ENCODE peak calls at places on chromosome 7, in four cellular contexts. P is A549, F is GM23338, J is GM12878. Z is an unnamed sample.

GRCh38 chr7:4794591-4795350 is 19.3 kb downstream of the AP5Z1 start:
- DNase-seq in P (no peak), F (no peak), J (no peak), Z (no peak)

GRCh38 chr7:4851459-4852422 is 10.1 kb downstream of the PAPOLB start:
- DNase-seq in P (no peak), F (no peak), J (no peak), Z (no peak)

GRCh38 chr7:121019018-121019417 is 30.5 kb downstream of the CPED1 start:
- DNase-seq in P (no peak), F (no peak), J (no peak), Z (no peak)

GRCh38 chr7:80018941-80019808 is 115.5 kb upstream of the GNAI1 start:
- DNase-seq in P (peak; percentile 54), F (peak; percentile 81), J (no peak), Z (peak; percentile 47)

GRCh38 chr7:152145853-152146466 is 120.5 kb downstream of the GALNT11 start:
- DNase-seq in P (peak; percentile 32), F (peak; percentile 66), J (no peak), Z (peak; percentile 67)

GRCh38 chr7:83614112-83614511 is 34.8 kb downstream of the SEMA3E start:
- DNase-seq in P (no peak), F (no peak), J (no peak), Z (no peak)

GRCh38 chr7:106126170-106126938 is 14.2 kb upstream of the SYPL1 start:
- DNase-seq in P (no peak), F (no peak), J (no peak), Z (peak; percentile 54)

GRCh38 chr7:55571534-55572377 is 546 bp downstream of the VOPP1 start:
- DNase-seq in P (peak; percentile 71), F (peak; percentile 75), J (no peak), Z (peak; percentile 64)

GRCh38 chr7:98934267-98934666 is 55.9 kb downstream of the TRRAP start:
- DNase-seq in P (no peak), F (no peak), J (no peak), Z (no peak)

GRCh38 chr7:1049801-1050200 is 5.5 kb downstream of the GPR146 start:
- DNase-seq in P (no peak), F (no peak), J (no peak), Z (no peak)

GRCh38 chr7:153452661-153453060 is 599.5 kb upstream of the DPP6 start:
- DNase-seq in P (no peak), F (no peak), J (no peak), Z (no peak)

GRCh38 chr7:26143298-26144044 is 8.5 kb upstream of the NFE2L3 start:
- DNase-seq in P (peak; percentile 24), F (no peak), J (no peak), Z (no peak)

GRCh38 chr7:30474893-30475292 is 3.7 kb downstream of the NOD1 start:
- DNase-seq in P (no peak), F (no peak), J (no peak), Z (no peak)

GRCh38 chr7:129136887-129137647 is 7.4 kb upstream of the TSPAN33 start:
- DNase-seq in P (no peak), F (no peak), J (no peak), Z (peak; percentile 12)

GRCh38 chr7:23520582-23520981 is 11.2 kb downstream of the TRA2A start:
- DNase-seq in P (no peak), F (peak; percentile 41), J (no peak), Z (no peak)

GRCh38 chr7:99562832-99563231 is 4.4 kb downstream of the ZNF655 start:
- DNase-seq in P (peak; percentile 97), F (no peak), J (no peak), Z (no peak)

GRCh38 chr7:142303650-142304049 is 45.8 kb upstream of the PRSS58 start:
- DNase-seq in P (no peak), F (peak; percentile 83), J (no peak), Z (no peak)

GRCh38 chr7:23468721-23469149 is 1.6 kb downstream of the IGF2BP3 start:
- DNase-seq in P (no peak), F (peak; percentile 31), J (no peak), Z (no peak)

GRCh38 chr7:81111781-81112540 is 193.1 kb upstream of the SEMA3C start:
- DNase-seq in P (no peak), F (no peak), J (no peak), Z (no peak)

GRCh38 chr7:119783799-119784198 is 489.2 kb upstream of the KCND2 start:
- DNase-seq in P (no peak), F (no peak), J (no peak), Z (no peak)

GRCh38 chr7:5406957-5407930 is 16.4 kb downstream of the TNRC18 start:
- DNase-seq in P (no peak), F (peak; percentile 95), J (no peak), Z (no peak)

GRCh38 chr7:2527505-2528464 is 8.2 kb downstream of the LFNG start:
- DNase-seq in P (peak; percentile 71), F (no peak), J (no peak), Z (peak; percentile 61)

GRCh38 chr7:117666689-117667088 is 186.9 kb downstream of the CFTR start:
- DNase-seq in P (no peak), F (no peak), J (no peak), Z (no peak)

GRCh38 chr7:74372511-74373111 is 81.1 kb upstream of the GTF2IRD1 start:
- DNase-seq in P (no peak), F (peak; percentile 62), J (no peak), Z (no peak)

GRCh38 chr7:106964455-106964854 is 80.0 kb upstream of the PRKAR2B start:
- DNase-seq in P (no peak), F (peak; percentile 23), J (no peak), Z (no peak)

GRCh38 chr7:47942132-47942531 is 6.1 kb downstream of the PKD1L1 start:
- DNase-seq in P (no peak), F (peak; percentile 31), J (no peak), Z (no peak)

GRCh38 chr7:38411404-38411803 is 138.0 kb upstream of the TARP start:
- DNase-seq in P (no peak), F (peak; percentile 83), J (no peak), Z (no peak)

GRCh38 chr7:74612015-74612829 is 45.3 kb upstream of the GTF2I start:
- DNase-seq in P (no peak), F (peak; percentile 45), J (no peak), Z (no peak)

GRCh38 chr7:42233939-42234338 is 3.1 kb downstream of the GLI3 start:
- DNase-seq in P (no peak), F (no peak), J (no peak), Z (no peak)

GRCh38 chr7:101696-102376 is 90.5 kb upstream of the FAM20C start:
- DNase-seq in P (no peak), F (no peak), J (no peak), Z (no peak)

GRCh38 chr7:118151671-118152070 is 32.3 kb upstream of the LSM8 start:
- DNase-seq in P (no peak), F (no peak), J (no peak), Z (no peak)

GRCh38 chr7:69445549-69445948 is 152.7 kb upstream of the AUTS2 start:
- DNase-seq in P (no peak), F (no peak), J (no peak), Z (no peak)

GRCh38 chr7:135083005-135083404 is 64.9 kb upstream of the TMEM140 start:
- DNase-seq in P (no peak), F (no peak), J (no peak), Z (no peak)

GRCh38 chr7:118731854-118732253 is 507.4 kb downstream of the ANKRD7 start:
- DNase-seq in P (no peak), F (peak; percentile 50), J (no peak), Z (no peak)

GRCh38 chr7:97272237-97272975 is 154.9 kb downstream of the SDHAF3 start:
- DNase-seq in P (no peak), F (no peak), J (peak; percentile 9), Z (no peak)

GRCh38 chr7:53350241-53350640 is 314.8 kb downstream of the POM121L12 start:
- DNase-seq in P (no peak), F (peak; percentile 79), J (no peak), Z (no peak)

GRCh38 chr7:115230882-115231508 is 309.1 kb downstream of the MDFIC start:
- DNase-seq in P (peak; percentile 46), F (no peak), J (no peak), Z (no peak)

GRCh38 chr7:48175019-48175418 is 3.8 kb downstream of the ABCA13 start:
- DNase-seq in P (no peak), F (no peak), J (no peak), Z (no peak)

GRCh38 chr7:90312745-90313144 is 8.4 kb downstream of the FAM237B start:
- DNase-seq in P (no peak), F (peak; percentile 20), J (no peak), Z (no peak)

GRCh38 chr7:131218727-131219128 is 108.9 kb upstream of the MKLN1 start:
- DNase-seq in P (no peak), F (no peak), J (peak; percentile 47), Z (no peak)
- H3K27ac ChIP-seq in P (peak overlapping the region; percentile 35), F (peak overlapping the region; percentile 62), J (peak overlapping the region; percentile 22), Z (no peak overlapping the region)

DNA sequence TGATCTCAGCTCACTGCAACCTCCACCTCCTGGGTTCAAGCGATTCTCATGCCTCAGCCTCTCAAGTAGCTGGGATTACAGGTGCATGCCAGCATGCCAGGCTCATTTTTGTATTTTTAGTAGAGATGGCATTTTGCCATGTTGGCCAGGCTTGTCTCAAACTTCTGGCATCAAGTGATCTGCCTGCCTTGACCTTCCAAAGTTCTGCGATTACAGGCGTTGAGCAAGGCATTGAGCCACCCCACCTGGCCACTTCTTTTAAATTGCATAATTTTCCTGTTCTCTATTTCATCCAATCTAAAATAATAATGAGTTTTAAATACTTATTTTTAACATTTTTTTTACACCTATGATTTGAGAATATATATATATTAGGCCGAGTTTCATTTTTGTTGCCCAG is 512.4 kb upstream of the C7orf33 start:
- DNase-seq in P (no peak), F (no peak), J (no peak), Z (no peak)
- H3K4me3 ChIP-seq in P (no peak overlapping the region), F (no peak overlapping the region), J (no peak overlapping the region), Z (no peak overlapping the region)

GRCh38 chr7:36141351-36141750 is 11.7 kb upstream of the EEPD1 start:
- DNase-seq in P (no peak), F (no peak), J (no peak), Z (no peak)
- H3K27ac ChIP-seq in P (no peak overlapping the region), F (no peak overlapping the region), J (no peak overlapping the region), Z (no peak overlapping the region)

GRCh38 chr7:40356871-40357676 is 222.3 kb downstream of the SUGCT start:
- DNase-seq in P (no peak), F (no peak), J (no peak), Z (no peak)
- H3K4me3 ChIP-seq in P (no peak overlapping the region), F (no peak overlapping the region), J (no peak overlapping the region), Z (no peak overlapping the region)

DNA sequence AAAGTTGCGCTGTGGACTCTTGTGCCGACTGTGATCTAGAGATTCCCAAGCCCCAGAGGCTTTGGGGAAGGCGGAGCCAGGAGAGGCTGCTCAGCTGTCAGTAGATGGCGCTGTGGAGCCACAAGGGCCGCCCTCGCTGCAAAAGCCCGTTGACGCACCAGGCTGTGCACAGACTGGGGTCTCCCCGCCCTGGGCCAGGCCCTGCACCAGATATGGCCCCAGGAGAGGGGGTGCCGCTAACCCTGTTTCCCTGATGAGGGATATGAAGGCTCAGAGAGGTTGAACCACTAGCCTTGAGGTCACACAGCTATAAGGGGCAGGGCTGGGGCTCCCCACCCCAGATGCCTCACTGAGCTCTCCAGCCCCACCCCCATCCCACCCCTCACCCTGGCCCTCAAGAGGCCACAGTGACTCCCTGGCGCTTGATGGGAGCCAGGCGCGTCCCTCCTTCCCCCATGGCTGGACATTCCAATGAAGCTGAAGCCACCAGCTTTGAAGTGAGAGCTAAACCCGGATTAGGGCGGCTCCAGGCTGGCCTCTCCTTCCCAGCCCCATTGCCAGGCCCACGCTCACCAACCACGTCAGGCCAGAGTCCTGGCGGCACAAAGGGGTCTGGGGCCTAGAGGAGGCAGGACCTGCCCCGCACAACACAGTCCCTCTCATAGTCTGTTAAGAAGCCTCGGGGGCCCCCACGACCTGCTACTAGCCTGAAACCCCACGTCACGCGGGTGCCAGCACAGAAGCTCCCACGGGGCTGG is 26.4 kb downstream of the MYL10 start:
- DNase-seq in P (peak; percentile 72), F (peak; percentile 95), J (peak; percentile 0), Z (peak; percentile 55)
- H3K27ac ChIP-seq in P (peak overlapping the region; percentile 81), F (no peak overlapping the region), J (no peak overlapping the region), Z (no peak overlapping the region)

GRCh38 chr7:101891936-101892640 is 74.7 kb downstream of the CUX1 start:
- DNase-seq in P (no peak), F (no peak), J (no peak), Z (no peak)
- H3K4me3 ChIP-seq in P (no peak overlapping the region), F (no peak overlapping the region), J (no peak overlapping the region), Z (no peak overlapping the region)